ENCODE peak calls at places on chromosomes 7 and 10, in four cellular contexts. A, B, G and K are unnamed samples.

GRCh38 chr7:38310601-38311057 is 37.2 kb upstream of the TARP start:
- DNase-seq in G (no peak), B (peak; percentile 4), A (peak; percentile 61), K (no peak)

GRCh38 chr10:547591-548081 is 141.8 kb downstream of the DIP2C start:
- DNase-seq in B (no peak), G (no peak), A (no peak), K (no peak)

GRCh38 chr10:84820121-84820520 is 491.7 kb downstream of the CCSER2 start:
- DNase-seq in A (no peak), B (peak; percentile 47), G (no peak), K (peak; percentile 45)

GRCh38 chr10:77392851-77393250 is 244.8 kb downstream of the KCNMA1 start:
- DNase-seq in G (peak; percentile 54), B (peak; percentile 87), A (no peak), K (peak; percentile 76)

GRCh38 chr7:28672397-28672797 is 260.1 kb downstream of the CREB5 start:
- DNase-seq in B (no peak), G (no peak), A (no peak), K (peak; percentile 64)

GRCh38 chr10:95601116-95601719 is 40.0 kb upstream of the SORBS1 start:
- DNase-seq in A (peak; percentile 89), B (peak; percentile 97), G (peak; percentile 45), K (peak; percentile 59)

GRCh38 chr7:76131872-76132271 is 69.8 kb upstream of the SRRM3 start:
- DNase-seq in B (no peak), G (no peak), A (no peak), K (no peak)

GRCh38 chr10:60944159-60944909 is at the start of gene RHOBTB1:
- DNase-seq in A (peak; percentile 84), B (peak; percentile 44), G (no peak), K (peak; percentile 72)

GRCh38 chr10:76540786-76541185 is 1096.8 kb downstream of the KCNMA1 start:
- DNase-seq in G (no peak), A (no peak), B (no peak), K (no peak)

GRCh38 chr7:158885624-158886023 is 29.3 kb downstream of the DYNC2I1 start:
- DNase-seq in A (no peak), B (no peak), G (no peak), K (no peak)

GRCh38 chr7:15558747-15559146 is 3.1 kb downstream of the AGMO start:
- DNase-seq in B (no peak), A (no peak), G (no peak), K (no peak)

GRCh38 chr7:26083113-26083512 is 68.9 kb upstream of the NFE2L3 start:
- DNase-seq in B (no peak), A (no peak), G (no peak), K (peak; percentile 20)

GRCh38 chr7:80428161-80429054 is 83.5 kb downstream of the GNAT3 start:
- DNase-seq in G (no peak), A (peak; percentile 57), B (no peak), K (peak; percentile 57)

GRCh38 chr10:80382989-80383388 is 25.4 kb upstream of the PRXL2A start:
- DNase-seq in G (no peak), A (peak; percentile 52), B (peak; percentile 46), K (peak; percentile 0)

GRCh38 chr10:10294801-10295515 is 722.7 kb upstream of the CELF2 start:
- DNase-seq in G (no peak), B (no peak), A (no peak), K (peak; percentile 15)

GRCh38 chr10:14698487-14699170 is 76.1 kb downstream of the FAM107B start:
- DNase-seq in G (no peak), A (peak; percentile 33), B (no peak), K (no peak)

GRCh38 chr10:47013469-47014169 is 102.4 kb downstream of the PTPN20 start:
- DNase-seq in B (no peak), G (no peak), A (no peak), K (no peak)

GRCh38 chr10:24425151-24425550 is 216.2 kb downstream of the KIAA1217 start:
- DNase-seq in G (no peak), A (no peak), B (no peak), K (no peak)

GRCh38 chr7:94396044-94396443 is 1.3 kb downstream of the COL1A2 start:
- DNase-seq in G (no peak), B (no peak), A (no peak), K (no peak)

GRCh38 chr7:76394962-76395361 is 14.5 kb downstream of the SSC4D start:
- DNase-seq in G (no peak), A (no peak), B (no peak), K (no peak)

GRCh38 chr7:29442146-29442545 is 121.5 kb upstream of the PRR15 start:
- DNase-seq in B (peak; percentile 76), G (no peak), A (no peak), K (peak; percentile 32)

GRCh38 chr10:117597216-117597615 is 54.7 kb downstream of the EMX2 start:
- DNase-seq in G (no peak), B (no peak), A (no peak), K (no peak)

GRCh38 chr10:15704581-15704968 is 15.1 kb downstream of the ITGA8 start:
- DNase-seq in G (no peak), B (no peak), A (no peak), K (no peak)

GRCh38 chr10:62972103-62972502 is 155.9 kb upstream of the EGR2 start:
- DNase-seq in A (no peak), G (no peak), B (no peak), K (no peak)

GRCh38 chr7:1224093-1224702 is 8.5 kb upstream of the UNCX start:
- DNase-seq in A (no peak), G (no peak), B (no peak), K (no peak)

GRCh38 chr10:62348029-62348428 is 26.1 kb upstream of the ZNF365 start:
- DNase-seq in A (no peak), G (no peak), B (no peak), K (no peak)